ENCODE peak calls at places on chromosomes 5 and 9, in six cellular contexts. R, G, I, U, X and N are unnamed samples. For H3K27me3, the result is how much of the 10 kb centered on the place peaks cover.

GRCh38 chr5:166708271-166708670 is 1583.2 kb upstream of the WWC1 start:
- DNase-seq in R (no peak), G (no peak), I (no peak), U (no peak), X (no peak), N (no peak)

GRCh38 chr5:173808079-173808808 is 79.9 kb upstream of the CPEB4 start:
- DNase-seq in R (no peak), G (no peak), I (no peak), U (no peak), X (no peak), N (no peak)

GRCh38 chr5:76547242-76547890 is 75.8 kb downstream of the F2RL2 start:
- DNase-seq in R (no peak), G (no peak), I (no peak), U (peak), X (no peak), N (peak)

GRCh38 chr9:122561446-122561845 is 8.5 kb downstream of the OR1N2 start:
- DNase-seq in R (no peak), G (no peak), I (no peak), U (no peak), X (no peak), N (no peak)

GRCh38 chr5:95826949-95827595 is 4.5 kb upstream of the GLRX start:
- DNase-seq in R (no peak), G (no peak), I (peak), U (no peak), X (no peak), N (no peak)

GRCh38 chr9:38651400-38652042 is 31.1 kb upstream of the ANKRD18A start:
- DNase-seq in R (no peak), G (no peak), I (no peak), U (no peak), X (no peak), N (no peak)

GRCh38 chr9:100602302-100602930 is 24.5 kb downstream of the CAVIN4 start:
- DNase-seq in R (no peak), G (no peak), I (no peak), U (no peak), X (peak), N (no peak)

GRCh38 chr5:175742290-175742994 is 84.6 kb downstream of the HRH2 start:
- DNase-seq in R (no peak), G (no peak), I (no peak), U (no peak), X (no peak), N (no peak)

GRCh38 chr5:97550164-97550563 is 367.1 kb upstream of the RIOK2 start:
- DNase-seq in R (no peak), G (no peak), I (no peak), U (no peak), X (no peak), N (no peak)

GRCh38 chr5:53368516-53368915 is 111.9 kb upstream of the FST start:
- DNase-seq in R (no peak), G (no peak), I (no peak), U (no peak), X (no peak), N (no peak)

GRCh38 chr9:136247947-136248637 is 2.5 kb upstream of the QSOX2 start:
- DNase-seq in R (no peak), G (no peak), I (no peak), U (no peak), X (no peak), N (no peak)

GRCh38 chr5:177366528-177367322 is 9.0 kb downstream of the RGS14 start:
- DNase-seq in R (peak), G (no peak), I (peak), U (peak), X (peak), N (no peak)

GRCh38 chr5:167653645-167654106 is 637.8 kb upstream of the WWC1 start:
- DNase-seq in R (no peak), G (no peak), I (no peak), U (no peak), X (no peak), N (no peak)

GRCh38 chr9:76396144-76396543 is 1.9 kb upstream of the RFK start:
- DNase-seq in R (no peak), G (no peak), I (no peak), U (no peak), X (no peak), N (no peak)

GRCh38 chr5:32639943-32640342 is 54.6 kb downstream of the SUB1 start:
- DNase-seq in R (no peak), G (no peak), I (no peak), U (no peak), X (peak), N (no peak)

GRCh38 chr5:108212775-108213346 is 169.0 kb downstream of the FBXL17 start:
- DNase-seq in R (no peak), G (no peak), I (no peak), U (no peak), X (peak), N (no peak)

GRCh38 chr5:142360607-142361120 is 35.8 kb upstream of the SPRY4 start:
- DNase-seq in R (no peak), G (no peak), I (no peak), U (no peak), X (no peak), N (no peak)

GRCh38 chr5:6728011-6728794 is 15.0 kb downstream of the TENT4A start:
- DNase-seq in R (no peak), G (no peak), I (no peak), U (peak), X (no peak), N (no peak)

GRCh38 chr5:6730807-6731206 is 17.6 kb downstream of the TENT4A start:
- DNase-seq in R (no peak), G (no peak), I (no peak), U (no peak), X (no peak), N (no peak)

GRCh38 chr5:6728795-6729183 is 15.6 kb downstream of the TENT4A start:
- DNase-seq in R (no peak), G (no peak), I (no peak), U (no peak), X (no peak), N (no peak)

GRCh38 chr5:6730407-6730806 is 17.2 kb downstream of the TENT4A start:
- DNase-seq in R (peak), G (no peak), I (peak), U (no peak), X (no peak), N (no peak)

GRCh38 chr5:6729400-6730310 is 16.4 kb downstream of the TENT4A start:
- DNase-seq in R (peak), G (peak), I (peak), U (no peak), X (no peak), N (peak)
- H3K27ac ChIP-seq in R (no peak), G (no peak), I (peak), U (no peak), X (no peak), N (no peak)

DNA sequence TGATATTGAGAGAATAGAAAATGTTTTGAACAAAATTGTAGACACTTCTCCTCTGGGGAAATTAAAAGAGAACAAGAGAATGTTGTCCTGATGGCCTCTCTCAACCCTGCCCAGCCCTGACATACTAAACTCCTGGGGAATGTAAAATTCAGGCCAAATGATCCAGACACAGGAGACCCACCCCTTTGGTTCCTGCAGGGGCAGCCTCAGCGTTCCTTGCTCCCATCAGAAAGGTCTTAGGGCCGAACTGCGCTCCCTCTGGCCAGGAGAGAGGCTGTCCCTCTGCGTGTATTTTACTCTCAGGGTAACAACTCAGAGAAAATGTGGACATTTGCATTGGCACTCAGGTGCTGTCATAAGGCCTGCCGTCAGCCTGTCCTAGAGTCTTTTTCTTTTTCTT is 616.3 kb upstream of the KLF4 start:
- DNase-seq in R (no peak), G (no peak), I (no peak), U (no peak), X (no peak), N (no peak)
- TF ChIP-seq CTCF in R (no peak), G (no peak), I (no peak), U (no peak), X (no peak), N (no peak)

GRCh38 chr5:159049844-159050318 is 49.8 kb downstream of the EBF1 start:
- DNase-seq in R (no peak), G (no peak), I (no peak), U (no peak), X (no peak), N (no peak)

GRCh38 chr5:159052282-159053011 is 47.3 kb downstream of the EBF1 start:
- DNase-seq in R (no peak), G (no peak), I (no peak), U (peak), X (no peak), N (no peak)

GRCh38 chr5:159051431-159052281 is 48.1 kb downstream of the EBF1 start:
- DNase-seq in R (peak), G (peak), I (peak), U (peak), X (no peak), N (no peak)

GRCh38 chr5:159048298-159048697 is 51.4 kb downstream of the EBF1 start:
- DNase-seq in R (no peak), G (no peak), I (no peak), U (no peak), X (no peak), N (no peak)

DNA sequence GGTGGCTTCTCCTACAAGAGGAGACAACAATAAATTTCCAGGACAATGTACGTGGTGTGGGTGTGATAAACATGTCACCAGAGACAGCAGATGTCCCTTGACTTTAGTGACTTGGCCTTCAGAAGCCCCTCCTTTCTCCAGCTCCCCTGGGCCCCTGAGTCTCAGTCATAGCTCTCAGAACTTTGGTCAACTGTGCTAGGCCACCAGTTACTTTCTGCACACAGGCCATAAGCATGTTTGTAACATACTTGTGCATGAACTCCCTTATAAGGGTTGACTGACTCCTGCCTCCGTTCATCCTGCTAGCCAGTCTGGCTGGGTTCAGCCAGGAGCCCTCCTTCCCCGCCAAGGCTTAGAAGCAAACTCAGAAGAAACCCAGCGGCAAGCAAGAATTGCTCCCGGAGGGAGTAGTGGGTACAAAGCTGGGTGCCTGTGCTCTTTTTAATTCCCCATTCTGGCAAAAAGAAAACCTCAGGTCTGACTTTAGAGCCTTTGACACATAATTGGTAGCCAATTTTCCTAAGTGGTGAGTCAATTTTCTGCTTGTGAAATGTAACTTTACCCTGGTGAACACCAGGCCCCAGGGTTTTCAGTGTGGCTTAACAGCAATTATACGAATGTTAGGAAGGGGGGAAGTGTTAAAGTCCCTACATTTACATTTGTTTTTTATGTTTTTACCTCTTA is 49.2 kb downstream of the EBF1 start:
- DNase-seq in R (no peak), G (no peak), I (no peak), U (no peak), X (no peak), N (no peak)
- H3K27me3 ChIP-seq in R (under half), G (half or more), I (under half), U (under half), X (under half), N (under half)

DNA sequence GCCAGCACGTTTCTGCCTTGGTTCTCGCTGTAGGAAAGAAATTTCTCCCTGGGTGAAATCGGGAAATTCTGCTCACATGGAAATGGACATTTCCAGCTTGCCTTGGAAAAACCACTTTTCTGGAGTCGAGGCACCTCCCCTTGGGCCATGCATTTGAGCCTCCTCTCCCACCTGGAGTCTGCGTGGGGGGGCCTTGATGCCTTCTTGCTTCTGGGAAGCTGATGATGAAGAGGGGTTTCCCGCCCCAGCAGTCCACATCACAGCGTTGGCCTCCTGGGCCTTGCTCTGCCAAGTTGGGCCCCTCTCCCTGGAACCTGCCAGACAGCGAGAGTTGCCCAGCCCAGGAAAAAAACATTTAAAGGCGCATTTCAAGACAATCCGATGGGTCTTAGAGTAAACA is 1.8 kb upstream of the ASB6 start:
- DNase-seq in R (no peak), G (no peak), I (no peak), U (no peak), X (no peak), N (no peak)
- H3K27ac ChIP-seq in R (no peak), G (no peak), I (no peak), U (no peak), X (no peak), N (no peak)

DNA sequence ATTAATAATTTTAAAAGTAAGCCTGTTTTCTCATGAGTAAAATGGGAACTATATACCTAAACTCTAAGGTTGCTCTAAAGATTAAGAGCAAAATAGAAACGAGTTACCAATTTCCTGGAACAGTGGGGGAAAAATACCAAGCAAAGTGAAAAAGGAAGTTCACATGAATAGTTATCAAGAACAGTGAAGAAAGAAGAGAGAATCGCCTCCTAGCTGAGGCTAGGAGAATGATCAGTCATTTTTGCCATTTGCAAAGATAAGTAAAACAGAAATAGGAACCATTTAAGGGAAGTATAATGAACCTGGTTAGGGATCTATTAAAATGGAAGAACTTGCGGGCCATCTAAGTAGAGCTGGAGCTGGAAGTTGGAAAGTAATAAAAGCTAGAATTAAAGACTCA is 50.7 kb downstream of the P4HA2 start:
- DNase-seq in R (no peak), G (no peak), I (no peak), U (no peak), X (no peak), N (no peak)
- TF ChIP-seq CTCF in R (no peak), G (no peak), I (no peak), U (no peak), X (no peak), N (no peak)

GRCh38 chr5:73222173-73222572 is 49.2 kb downstream of the TMEM174 start:
- DNase-seq in R (no peak), G (no peak), I (no peak), U (no peak), X (no peak), N (no peak)
- H3K27me3 ChIP-seq in R (under half), G (half or more), I (half or more), U (under half), X (under half), N (under half)

GRCh38 chr5:52073993-52074689 is 690.9 kb downstream of the ISL1 start:
- DNase-seq in R (no peak), G (no peak), I (no peak), U (no peak), X (no peak), N (no peak)

GRCh38 chr5:52065182-52065581 is 681.9 kb downstream of the ISL1 start:
- DNase-seq in R (no peak), G (no peak), I (no peak), U (no peak), X (no peak), N (no peak)

DNA sequence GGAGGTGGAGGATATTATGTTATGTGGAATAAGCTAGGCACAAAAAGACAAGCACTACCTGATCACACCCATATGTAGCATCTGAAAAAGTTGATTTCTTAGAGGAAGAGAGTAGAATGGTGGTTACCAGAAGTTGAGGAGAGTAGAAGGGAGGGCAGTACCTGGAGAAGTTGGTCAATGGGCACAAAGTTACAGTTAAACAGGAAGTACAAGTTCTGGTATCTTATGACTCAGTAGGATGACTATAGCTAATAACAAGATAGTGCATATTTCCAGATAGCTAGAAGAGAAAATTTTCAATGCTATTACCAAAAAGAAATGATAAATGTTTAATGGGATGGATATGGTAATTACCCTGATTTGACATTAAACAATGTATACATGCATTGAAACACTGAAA is 686.7 kb downstream of the ISL1 start:
- DNase-seq in R (no peak), G (no peak), I (no peak), U (no peak), X (no peak), N (no peak)
- H3K27ac ChIP-seq in R (no peak), G (no peak), I (no peak), U (no peak), X (no peak), N (no peak)

DNA sequence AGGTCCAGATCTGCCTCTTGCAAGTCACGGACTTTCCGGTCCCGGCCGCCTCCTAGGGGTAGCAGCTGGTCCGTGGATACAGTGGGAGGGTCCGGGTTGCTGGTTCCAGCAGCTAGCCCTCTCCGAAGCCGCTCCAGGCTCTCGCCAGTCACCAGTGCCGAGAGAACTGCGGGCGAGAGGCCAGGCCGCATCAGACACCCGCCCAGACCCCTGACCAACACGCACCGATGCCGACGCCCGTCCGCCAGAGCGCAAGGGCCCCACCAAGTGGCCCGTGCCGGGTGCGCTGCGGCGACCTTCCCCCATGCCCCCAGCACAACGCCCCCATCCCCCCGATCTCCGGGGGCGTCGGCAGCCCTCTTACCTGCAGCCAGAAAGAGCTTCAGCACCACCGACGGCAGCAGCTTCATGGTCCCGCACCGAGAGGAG is 470 bp downstream of the HBEGF start:
- DNase-seq in R (peak), G (peak), I (peak), U (peak), X (peak), N (no peak)
- TF ChIP-seq CTCF in R (no peak), G (no peak), I (peak), U (no peak), X (no peak), N (no peak)